ENCODE peak calls at places on chromosomes 1 and 21, in five cellular contexts. B is neural progenitor cell, F is stomach, M is transverse colon, C is PC-9. Z is an unnamed sample.
A peak's percentile ranks its signal among the peaks of the same experiment; 100 is the strongest.

GRCh38 chr1:119822406-119822805 is 11.1 kb upstream of the REG4 start:
- DNase-seq in F (no peak), M (no peak), C (no peak), B (no peak), Z (no peak)

GRCh38 chr1:59156526-59157196 is 140.2 kb upstream of the FGGY start:
- DNase-seq in M (no peak), F (no peak), C (no peak), B (peak; percentile 76), Z (no peak)

GRCh38 chr1:86227026-86227425 is 70.5 kb upstream of the COL24A1 start:
- DNase-seq in C (no peak), M (no peak), B (no peak), F (no peak), Z (no peak)

GRCh38 chr21:45543710-45544448 is 1.6 kb upstream of the SLC19A1 start:
- DNase-seq in M (no peak), C (no peak), B (no peak), F (peak; percentile 25), Z (peak; percentile 14)

GRCh38 chr1:20183035-20183434 is 2.9 kb upstream of the UBXN10 start:
- DNase-seq in C (no peak), B (no peak), M (peak; percentile 49), F (no peak), Z (no peak)

GRCh38 chr1:211920602-211921226 is 90.2 kb upstream of the LPGAT1 start:
- DNase-seq in M (no peak), B (no peak), F (no peak), C (no peak), Z (no peak)

GRCh38 chr1:18736958-18737357 is 106.3 kb downstream of the PAX7 start:
- DNase-seq in F (no peak), B (no peak), C (no peak), M (no peak), Z (no peak)

GRCh38 chr1:150582371-150582770 is 3.0 kb upstream of the MCL1 start:
- DNase-seq in B (no peak), C (no peak), F (no peak), M (no peak), Z (no peak)

GRCh38 chr1:119419109-119419508 is 4.2 kb downstream of the HSD3B2 start:
- DNase-seq in F (no peak), C (no peak), B (no peak), M (no peak), Z (no peak)

GRCh38 chr1:162676087-162676486 is 43.8 kb downstream of the DDR2 start:
- DNase-seq in C (no peak), F (no peak), M (no peak), B (no peak), Z (peak; percentile 65)

GRCh38 chr1:43954036-43954435 is 7.3 kb downstream of the IPO13 start:
- DNase-seq in F (no peak), B (no peak), C (no peak), M (no peak), Z (no peak)

GRCh38 chr1:221845650-221846371 is 103.9 kb upstream of the DUSP10 start:
- DNase-seq in F (peak; percentile 54), C (peak; percentile 35), M (peak; percentile 19), B (no peak), Z (peak; percentile 21)

GRCh38 chr1:10679521-10680220 is 116.8 kb downstream of the CASZ1 start:
- DNase-seq in M (peak; percentile 45), C (peak; percentile 49), B (peak; percentile 92), F (peak; percentile 87), Z (no peak)

DNA sequence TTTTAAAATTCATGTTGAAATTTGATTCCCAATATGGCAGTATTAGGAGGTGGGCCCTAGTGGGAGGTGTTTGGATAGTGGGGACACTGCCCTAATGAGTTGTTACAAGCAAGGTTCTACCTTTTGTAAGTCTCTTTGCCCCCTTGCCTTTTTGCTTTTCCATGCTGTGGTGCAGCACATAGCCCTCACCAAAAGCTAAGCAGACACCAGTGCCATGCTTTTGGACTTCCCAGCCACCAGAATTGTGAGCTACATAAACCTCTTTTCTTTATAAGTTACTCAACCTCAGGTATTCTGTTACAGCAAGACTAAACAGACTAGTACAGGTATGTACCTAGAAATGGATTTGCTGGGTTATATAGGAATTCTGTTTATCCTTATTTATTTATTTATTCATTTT is 13.7 kb downstream of the ZMYM4 start:
- DNase-seq in B (no peak), M (no peak), F (no peak), C (no peak), Z (no peak)
- H3K36me3 ChIP-seq in B (peaks cover 6% of the 10 kb centered on the region), M (no peaks in the 10 kb centered on the region), F (no peaks in the 10 kb centered on the region), C (peaks cover 26% of the 10 kb centered on the region), Z (no peaks in the 10 kb centered on the region)

GRCh38 chr1:5974631-5975030 is 17.6 kb downstream of the NPHP4 start:
- DNase-seq in F (no peak), M (no peak), C (no peak), B (no peak), Z (no peak)

GRCh38 chr1:5976726-5977493 is 15.3 kb downstream of the NPHP4 start:
- DNase-seq in C (no peak), B (no peak), M (no peak), F (no peak), Z (no peak)

GRCh38 chr1:5973771-5974170 is 18.5 kb downstream of the NPHP4 start:
- DNase-seq in M (no peak), C (no peak), F (no peak), B (peak; percentile 41), Z (no peak)

GRCh38 chr1:5976231-5976630 is 16.0 kb downstream of the NPHP4 start:
- DNase-seq in M (no peak), B (no peak), C (no peak), F (no peak), Z (no peak)

DNA sequence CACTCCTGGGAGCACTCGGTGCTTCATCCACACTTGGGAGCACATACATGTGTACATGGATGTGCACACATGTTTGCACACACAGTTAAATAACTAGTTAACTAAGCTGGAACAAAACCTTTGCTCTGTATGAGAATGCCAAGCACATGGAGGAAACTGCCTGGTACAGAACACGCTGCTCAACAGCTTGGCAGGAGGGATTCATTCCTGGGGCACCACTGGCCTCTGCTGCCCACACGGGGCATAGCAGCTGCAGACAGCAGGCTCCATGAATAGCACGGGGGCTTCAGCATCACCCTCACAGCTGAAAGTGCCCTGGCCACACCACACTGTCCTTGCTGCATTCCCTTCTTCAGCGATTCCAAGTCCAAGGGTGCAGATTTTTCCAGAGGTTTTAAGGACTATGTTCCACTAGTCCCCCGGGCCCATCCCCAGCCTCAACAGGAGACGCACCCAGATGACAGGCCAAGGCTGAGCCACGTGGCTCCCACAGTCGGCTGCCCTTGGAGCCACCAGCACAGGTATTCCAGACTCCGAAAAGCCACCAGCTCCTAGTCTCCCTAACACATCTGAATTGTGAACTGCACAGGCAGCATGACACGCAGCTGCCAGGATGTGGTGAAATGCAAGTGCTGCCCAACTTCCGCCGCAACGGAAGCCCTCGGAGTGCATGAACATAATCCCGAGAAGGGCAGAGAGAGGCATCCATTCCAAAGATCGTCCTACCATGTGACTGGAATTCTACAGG is 16.9 kb downstream of the NPHP4 start:
- DNase-seq in M (peak; percentile 53), C (peak; percentile 17), B (peak; percentile 67), F (peak; percentile 63), Z (no peak)
- TF ChIP-seq CTCF in M (peak; percentile 69), C (peak; percentile 57), B (peak; percentile 70), F (peak; percentile 67), Z (no peak)

GRCh38 chr1:54081306-54082270 is 28.2 kb downstream of the TCEANC2 start:
- DNase-seq in F (peak; percentile 79), B (peak; percentile 90), M (peak; percentile 84), C (peak; percentile 60), Z (peak; percentile 22)
- H3K27ac ChIP-seq in F (no peak overlapping the region), B (no peak overlapping the region), M (no peak overlapping the region), C (no peak overlapping the region), Z (no peak overlapping the region)

DNA sequence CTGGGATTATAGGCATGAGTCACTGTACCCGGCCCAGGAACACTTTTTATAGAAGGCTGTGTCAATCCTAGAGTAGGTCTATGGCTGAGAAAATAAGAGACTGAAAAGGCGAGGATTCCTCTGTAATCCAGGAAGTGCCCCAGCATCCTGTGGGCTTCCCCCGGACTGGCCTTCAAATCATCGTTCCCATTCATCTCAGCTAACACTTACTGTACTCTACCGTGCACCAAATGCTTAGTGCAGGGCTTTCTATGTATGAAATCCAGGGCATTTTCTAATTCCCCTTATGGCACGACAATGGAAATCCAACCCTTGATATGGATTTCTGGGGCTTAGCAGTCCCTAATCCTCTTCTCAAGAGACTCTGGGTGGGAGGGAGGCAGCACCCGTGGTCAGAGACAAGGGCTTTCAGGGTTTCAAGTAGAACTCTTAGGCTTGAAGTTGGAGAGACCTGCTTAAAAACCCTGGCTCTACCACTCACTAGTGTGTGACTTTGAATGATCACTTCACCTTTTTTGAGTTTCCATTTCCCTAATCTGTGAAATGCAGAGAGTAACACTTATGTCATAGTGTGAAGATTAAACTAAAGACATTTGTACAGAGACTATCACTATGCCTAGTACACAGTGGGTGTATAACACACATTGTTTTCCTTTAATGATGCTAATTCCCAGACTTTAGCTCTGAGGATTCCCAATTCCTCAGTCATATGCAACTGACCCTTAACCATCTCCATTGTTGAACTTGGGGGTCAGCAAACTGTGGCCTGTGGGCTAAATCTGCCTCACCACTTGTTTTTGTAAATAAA is 20.3 kb downstream of the MECR start:
- DNase-seq in B (no peak), M (no peak), C (no peak), F (no peak), Z (no peak)
- H3K36me3 ChIP-seq in B (no peaks in the 10 kb centered on the region), M (no peaks in the 10 kb centered on the region), C (no peaks in the 10 kb centered on the region), F (peaks cover 26% of the 10 kb centered on the region), Z (no peaks in the 10 kb centered on the region)

DNA sequence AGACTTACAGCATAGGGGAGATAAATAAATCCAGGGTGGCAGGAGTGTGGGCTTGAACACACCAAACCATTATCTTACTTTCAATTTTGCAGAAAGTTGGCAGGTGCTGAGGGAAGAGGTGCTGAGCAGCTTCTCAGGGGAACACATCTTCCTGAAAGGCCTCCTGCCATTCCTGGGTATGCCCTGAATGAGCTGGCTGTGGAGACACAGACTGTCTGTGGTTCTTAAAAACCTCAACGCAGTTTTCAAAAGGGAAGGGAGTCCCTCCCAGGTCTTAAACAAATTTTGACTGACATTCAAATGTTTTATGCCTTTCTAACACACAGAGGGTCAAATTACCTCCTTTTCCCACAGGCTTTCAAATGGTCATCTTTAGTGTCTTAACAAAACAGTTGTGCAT is 166.9 kb downstream of the TNFSF18 start:
- DNase-seq in B (no peak), C (no peak), M (no peak), F (no peak), Z (no peak)
- TF ChIP-seq CTCF in B (no peak), C (no peak), M (no peak), F (no peak), Z (no peak)

DNA sequence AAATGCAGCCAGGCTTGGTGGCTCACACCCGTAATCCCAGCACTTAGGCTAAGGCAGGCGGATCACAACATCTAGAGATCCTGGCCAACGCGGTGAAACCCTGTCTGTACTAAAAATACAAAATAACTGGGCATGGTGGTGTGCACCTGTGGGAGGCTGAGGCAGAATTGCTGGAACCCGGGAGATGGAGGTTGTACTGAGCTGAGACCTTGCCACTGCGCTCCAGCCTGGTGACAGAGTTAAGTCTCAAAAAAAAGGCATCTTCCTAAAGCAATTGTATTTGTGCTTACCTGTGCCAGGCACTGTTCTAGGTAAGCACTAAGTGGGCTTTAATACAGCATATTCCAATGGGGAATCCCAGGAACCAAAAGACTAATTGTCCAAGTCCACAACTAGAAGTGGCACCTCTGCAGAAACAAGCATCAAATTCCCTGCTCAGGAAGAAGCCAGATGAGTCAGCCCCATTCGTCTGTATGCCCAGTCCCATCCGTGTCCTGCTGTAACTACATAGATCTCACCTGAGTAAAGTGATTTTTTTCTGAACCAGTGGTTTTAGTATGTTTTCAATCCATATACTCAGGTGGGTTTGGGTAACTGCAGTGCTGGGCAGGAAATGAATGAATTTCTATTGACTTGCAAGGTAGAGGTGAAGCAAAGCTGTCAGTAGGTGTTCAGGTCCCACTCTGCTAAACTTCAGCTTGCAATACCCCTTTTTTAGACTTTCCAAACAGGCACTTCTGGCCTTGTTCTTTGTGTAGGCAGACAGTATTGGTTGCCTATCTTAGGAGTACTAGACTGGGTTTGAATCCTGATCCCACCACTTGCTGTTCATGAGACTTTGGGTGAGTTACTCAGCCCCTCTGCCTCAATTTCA is 4.7 kb downstream of the RCC1 start:
- DNase-seq in M (no peak), F (no peak), C (no peak), B (no peak), Z (no peak)
- H3K27ac ChIP-seq in M (peak overlapping the region; percentile 90), F (peak overlapping the region; percentile 88), C (peak overlapping the region; percentile 99), B (peak overlapping the region; percentile 91), Z (no peak overlapping the region)

Z was measured in uterus.